ENCODE peak calls at places on chromosomes 11 and 22, in five cellular contexts. C is adrenal gland, R is mammary epithelial cell, G is mesothelial cell of epicardium, D is cardiac muscle cell. P is an unnamed sample.

GRCh38 chr22:46731246-46732040 is 6.6 kb downstream of the CERK start:
- DNase-seq in C (peak), R (peak), D (peak), G (no peak), P (no peak)

GRCh38 chr22:50250249-50250554 is 863 bp downstream of the HDAC10 start:
- DNase-seq in G (no peak), D (no peak), R (no peak), C (no peak), P (no peak)

GRCh38 chr22:24429411-24430365 is 2.3 kb downstream of the ADORA2A start:
- DNase-seq in D (no peak), C (no peak), G (no peak), R (peak), P (no peak)

GRCh38 chr11:103881518-103882070 is 154.8 kb upstream of the DDI1 start:
- DNase-seq in C (no peak), D (no peak), G (no peak), R (no peak), P (no peak)

GRCh38 chr11:129973809-129974208 is 28.8 kb downstream of the PRDM10 start:
- DNase-seq in C (no peak), G (peak), R (no peak), D (peak), P (no peak)

GRCh38 chr11:69611548-69612526 is 29.1 kb upstream of the CCND1 start:
- DNase-seq in R (no peak), G (no peak), C (no peak), D (no peak), P (no peak)

GRCh38 chr11:71485063-71485399 is 32.0 kb downstream of the NADSYN1 start:
- DNase-seq in D (no peak), C (no peak), G (no peak), R (no peak), P (no peak)

GRCh38 chr22:21980547-21980946 is 2.0 kb downstream of the TOP3B start:
- DNase-seq in G (no peak), D (no peak), C (no peak), R (no peak), P (no peak)

GRCh38 chr11:57798905-57799559 is 37.4 kb downstream of the CTNND1 start:
- DNase-seq in G (no peak), D (no peak), R (peak), C (peak), P (no peak)

GRCh38 chr22:48376428-48376827 is 1451.2 kb downstream of the BRD1 start:
- DNase-seq in R (no peak), C (no peak), D (no peak), G (no peak), P (peak)

GRCh38 chr11:94958118-94958517 is 15.2 kb downstream of the CWC15 start:
- DNase-seq in R (peak), G (no peak), D (no peak), C (no peak), P (no peak)

GRCh38 chr22:20231499-20232236 is 36.5 kb downstream of the RTN4R start:
- DNase-seq in G (no peak), C (no peak), R (no peak), D (no peak), P (no peak)

GRCh38 chr11:114571712-114572111 is 12.0 kb upstream of the NXPE1 start:
- DNase-seq in C (no peak), D (no peak), G (no peak), R (no peak), P (no peak)

GRCh38 chr22:30196867-30197336 is 49.7 kb downstream of the LIF start:
- DNase-seq in D (no peak), G (no peak), C (no peak), R (no peak), P (no peak)

GRCh38 chr11:94077568-94078293 is 50.9 kb upstream of the PANX1 start:
- DNase-seq in G (no peak), R (no peak), C (no peak), D (peak), P (no peak)

GRCh38 chr22:30810105-30810504 is 115.4 kb downstream of the OSBP2 start:
- DNase-seq in R (no peak), D (no peak), G (no peak), C (no peak), P (no peak)

GRCh38 chr22:30332551-30332950 is 5.8 kb upstream of the TBC1D10A start:
- DNase-seq in R (no peak), G (no peak), D (no peak), C (no peak), P (no peak)

GRCh38 chr11:94423467-94423866 is 22.2 kb upstream of the GPR83 start:
- DNase-seq in C (no peak), G (no peak), R (no peak), D (no peak), P (no peak)

GRCh38 chr11:124174001-124174400 is 9.1 kb upstream of the OR10D3 start:
- DNase-seq in C (no peak), D (peak), G (no peak), R (peak), P (no peak)

GRCh38 chr11:15826008-15826650 is 530.2 kb downstream of the SOX6 start:
- DNase-seq in G (no peak), C (no peak), D (no peak), R (no peak), P (no peak)

GRCh38 chr11:130218501-130218900 is 58.9 kb downstream of the ST14 start:
- DNase-seq in R (no peak), D (no peak), G (no peak), C (no peak), P (no peak)

GRCh38 chr22:49372530-49373288 is 455.0 kb downstream of the BRD1 start:
- DNase-seq in G (no peak), R (no peak), C (no peak), D (peak), P (peak)

GRCh38 chr11:33553486-33553885 is 147.1 kb downstream of the C11orf91 start:
- DNase-seq in D (no peak), G (no peak), C (no peak), R (peak), P (no peak)

GRCh38 chr22:22942511-22943329 is 55.1 kb downstream of the IGLL5 start:
- DNase-seq in D (no peak), R (peak), G (peak), C (peak), P (peak)

GRCh38 chr11:122984186-122985011 is 2.8 kb upstream of the BSX start:
- DNase-seq in G (no peak), D (peak), R (peak), C (no peak), P (no peak)

GRCh38 chr22:47086596-47087248 is 324.3 kb downstream of the TBC1D22A start:
- DNase-seq in D (no peak), G (no peak), C (no peak), R (no peak), P (no peak)

GRCh38 chr11:96393753-96394348 is 4.0 kb downstream of the JRKL start:
- DNase-seq in G (no peak), D (peak), R (peak), C (no peak), P (no peak)

DNA sequence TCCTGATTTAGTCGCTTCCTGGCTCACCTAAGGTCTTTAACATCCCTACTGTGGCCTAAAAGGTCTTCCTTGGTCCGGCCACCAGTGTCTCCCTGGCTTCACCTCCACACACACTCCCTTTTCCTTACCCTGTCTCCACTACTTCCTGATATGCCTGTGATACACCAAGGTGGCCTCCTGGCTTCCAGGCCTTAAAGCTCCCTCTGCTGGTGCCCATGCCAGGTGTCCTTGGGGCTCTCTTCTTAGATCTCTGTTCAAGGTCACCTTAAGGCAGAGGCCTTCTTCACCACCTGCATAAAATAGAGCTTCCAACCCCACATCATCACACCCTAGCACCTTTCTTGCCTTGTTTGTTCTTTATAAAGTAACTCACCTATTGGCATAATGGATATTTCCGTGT is 787.7 kb downstream of the NTM start:
- DNase-seq in C (no peak), G (no peak), R (peak), D (peak), P (no peak)
- TF ChIP-seq CTCF in C (no peak), G (no peak), R (peak), D (peak), P (peak)

DNA sequence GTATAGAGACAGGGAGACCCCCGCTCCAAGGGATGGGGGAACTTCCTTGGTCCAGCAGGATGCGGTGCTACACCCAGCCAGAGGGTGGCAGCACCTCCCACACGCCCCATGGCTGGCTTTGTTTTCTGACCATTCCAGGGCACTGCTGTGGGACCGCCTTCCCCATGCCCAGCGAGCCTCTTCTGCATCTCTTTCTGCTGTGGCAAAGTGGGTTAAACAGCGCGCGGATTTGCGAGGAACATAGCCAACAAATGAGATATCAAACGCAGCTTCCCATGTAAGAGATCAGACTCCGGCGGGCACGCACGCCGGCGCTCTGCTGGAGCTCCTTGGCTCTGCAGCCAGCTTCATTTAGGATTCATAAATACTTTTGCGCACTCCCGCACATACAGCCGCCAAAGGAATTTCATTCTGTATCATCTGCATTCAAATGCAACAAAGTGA is 485.8 kb upstream of the CADM1 start:
- DNase-seq in G (no peak), C (no peak), D (peak), R (no peak), P (no peak)
- TF ChIP-seq CTCF in G (peak), C (peak), D (peak), R (peak), P (peak)

DNA sequence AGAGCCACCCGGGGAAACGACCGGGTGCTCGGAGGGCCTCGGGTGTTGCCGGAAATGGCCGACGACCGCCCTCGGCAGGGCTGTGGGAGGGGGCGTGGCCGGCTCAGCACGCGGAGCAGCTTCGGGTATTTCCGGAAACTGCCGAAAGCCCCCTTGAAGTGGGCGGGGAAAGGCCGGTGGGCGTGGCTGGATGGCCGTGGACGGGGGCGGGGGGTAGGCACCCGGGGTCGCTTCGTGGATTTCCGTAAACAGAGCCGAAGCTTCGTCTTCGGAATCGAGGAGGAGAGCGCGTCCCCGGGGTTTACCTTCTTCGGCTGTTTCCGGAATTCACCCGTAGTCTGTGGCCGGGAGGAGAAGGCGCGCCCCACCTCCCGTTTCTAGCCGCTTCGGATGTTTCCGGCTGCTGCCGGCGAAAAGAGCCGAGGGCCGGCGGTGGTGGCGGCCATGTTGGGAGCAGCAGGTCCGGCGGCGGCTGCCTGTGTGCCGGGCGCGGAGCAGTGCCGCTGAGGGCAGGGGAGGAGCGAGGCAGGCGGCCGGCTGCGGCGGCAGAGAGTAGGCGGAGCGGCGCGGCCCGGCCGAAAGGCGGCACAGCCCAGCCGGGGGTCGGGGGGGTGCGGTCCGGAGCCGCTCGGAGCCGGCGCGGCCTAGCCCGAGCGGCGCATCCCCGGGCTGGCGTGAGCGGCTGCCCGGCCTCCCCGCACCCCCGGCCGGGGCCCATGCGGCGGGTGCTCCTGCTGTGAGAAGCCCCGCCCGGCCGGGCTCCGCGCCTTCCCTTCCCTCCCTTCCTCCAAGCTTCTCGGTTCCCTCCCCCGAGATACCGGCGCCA is at the start of gene MARK2:
- DNase-seq in C (peak), D (peak), R (peak), G (peak), P (peak)
- TF ChIP-seq CTCF in C (peak), D (no peak), R (no peak), G (no peak), P (no peak)

GRCh38 chr11:134742956-134743808 is 331.1 kb upstream of the B3GAT1 start:
- DNase-seq in R (no peak), G (no peak), C (no peak), D (peak), P (no peak)

GRCh38 chr11:134743809-134744195 is 331.8 kb upstream of the B3GAT1 start:
- DNase-seq in R (no peak), G (no peak), D (no peak), C (no peak), P (no peak)

GRCh38 chr11:134740590-134741342 is 328.7 kb upstream of the B3GAT1 start:
- DNase-seq in D (no peak), G (no peak), R (no peak), C (no peak), P (no peak)

GRCh38 chr11:134741453-134742227 is 329.6 kb upstream of the B3GAT1 start:
- DNase-seq in G (no peak), R (no peak), D (peak), C (peak), P (no peak)

GRCh38 chr11:134742228-134742612 is 330.2 kb upstream of the B3GAT1 start:
- DNase-seq in G (no peak), R (no peak), C (no peak), D (peak), P (no peak)
- TF ChIP-seq CTCF in G (no peak), R (no peak), C (no peak), D (no peak), P (no peak)

DNA sequence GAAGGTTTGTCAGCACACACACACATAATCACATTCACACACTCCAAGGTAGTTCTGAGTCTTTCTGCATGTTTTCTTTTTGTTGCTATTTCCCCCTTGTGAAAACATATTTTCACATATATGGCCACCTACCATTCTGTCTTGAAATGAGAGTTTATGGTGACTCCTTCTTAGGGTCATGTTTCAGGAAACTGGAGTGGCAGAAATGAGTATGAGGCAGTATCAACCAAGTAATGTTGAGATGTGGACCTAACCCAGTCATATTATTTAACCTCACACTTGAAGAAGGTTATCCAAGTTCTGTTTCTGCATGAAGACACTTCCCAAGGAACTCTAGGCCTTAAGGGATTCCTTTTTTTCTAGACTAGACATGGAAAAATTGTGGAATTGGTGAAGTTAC is 481.4 kb downstream of the ETS1 start:
- DNase-seq in D (no peak), G (no peak), C (no peak), R (no peak), P (no peak)
- TF ChIP-seq CTCF in D (no peak), G (no peak), C (no peak), R (no peak), P (no peak)

GRCh38 chr11:1706634-1707400 is 9.8 kb downstream of the KRTAP5-6 start:
- DNase-seq in R (no peak), G (no peak), D (no peak), C (no peak), P (no peak)
- TF ChIP-seq CTCF in R (no peak), G (no peak), D (peak), C (peak), P (no peak)

GRCh38 chr11:64341851-64342791 is 2.1 kb downstream of the CCDC88B start:
- DNase-seq in R (peak), G (peak), C (peak), D (peak), P (peak)
- TF ChIP-seq CTCF in R (peak), G (no peak), C (peak), D (peak), P (peak)

GRCh38 chr11:119262668-119263351 is 54.1 kb downstream of the MCAM start:
- DNase-seq in D (no peak), G (no peak), C (no peak), R (peak), P (no peak)

GRCh38 chr11:119267645-119268044 is 49.3 kb downstream of the MCAM start:
- DNase-seq in R (no peak), G (no peak), C (no peak), D (no peak), P (no peak)

GRCh38 chr11:119266063-119266462 is 50.9 kb downstream of the MCAM start:
- DNase-seq in C (no peak), D (no peak), G (no peak), R (no peak), P (no peak)

GRCh38 chr11:119263352-119263940 is 53.5 kb downstream of the MCAM start:
- DNase-seq in G (no peak), C (no peak), D (no peak), R (no peak), P (no peak)

GRCh38 chr11:119266517-119267255 is 50.2 kb downstream of the MCAM start:
- DNase-seq in R (peak), G (no peak), C (no peak), D (no peak), P (no peak)
- TF ChIP-seq CTCF in R (no peak), G (no peak), C (no peak), D (no peak), P (no peak)

GRCh38 chr11:67313125-67313890 is 10.0 kb downstream of the SSH3 start:
- DNase-seq in D (no peak), G (no peak), C (no peak), R (no peak), P (no peak)

GRCh38 chr11:67310246-67311050 is 7.1 kb downstream of the SSH3 start:
- DNase-seq in R (peak), G (no peak), D (no peak), C (no peak), P (no peak)

GRCh38 chr11:67311051-67311555 is 7.8 kb downstream of the SSH3 start:
- DNase-seq in D (no peak), G (no peak), C (peak), R (no peak), P (no peak)

GRCh38 chr11:67312187-67313021 is 9.1 kb downstream of the SSH3 start:
- DNase-seq in D (no peak), R (peak), G (no peak), C (peak), P (no peak)

GRCh38 chr11:67311556-67312082 is 8.3 kb downstream of the SSH3 start:
- DNase-seq in R (no peak), D (no peak), C (no peak), G (no peak), P (no peak)
- TF ChIP-seq CTCF in R (no peak), D (no peak), C (no peak), G (no peak), P (peak)

GRCh38 chr11:106133529-106133928 is 56.1 kb downstream of the AASDHPPT start:
- DNase-seq in R (no peak), C (no peak), G (no peak), D (peak), P (no peak)
- TF ChIP-seq CTCF in R (peak), C (peak), G (no peak), D (peak), P (peak)

P was measured in type B pancreatic cell.